ENCODE peak calls at places on chromosomes 3 and 15, in six cellular contexts. One of them, this sample, is unnamed.
A peak's percentile ranks its signal among the peaks of the same experiment; 100 is the strongest.

GRCh38 chr3:43160664-43161063 is 54.8 kb upstream of the POMGNT2 start:
- DNase-seq in mesendoderm: no peak
- DNase-seq in H1: no peak
- DNase-seq in neuronal stem cell: no peak
- DNase-seq in mesenchymal stem cell: no peak
- DNase-seq in IMR-90: no peak
- DNase-seq in this sample: no peak

GRCh38 chr15:63466378-63467192 is 37.8 kb upstream of the USP3 start:
- DNase-seq in mesendoderm: peak; percentile 89
- DNase-seq in H1: peak; percentile 55
- DNase-seq in mesenchymal stem cell: peak; percentile 76
- DNase-seq in neuronal stem cell: peak; percentile 43
- DNase-seq in IMR-90: peak; percentile 70
- DNase-seq in this sample: peak; percentile 67

GRCh38 chr3:59978979-59979378 is 929.2 kb upstream of the CFAP20DC start:
- DNase-seq in IMR-90: no peak
- DNase-seq in mesendoderm: no peak
- DNase-seq in H1: no peak
- DNase-seq in neuronal stem cell: no peak
- DNase-seq in mesenchymal stem cell: no peak
- DNase-seq in this sample: no peak

GRCh38 chr15:40516322-40516721 is 45.5 kb downstream of the CHST14 start:
- DNase-seq in mesenchymal stem cell: no peak
- DNase-seq in mesendoderm: no peak
- DNase-seq in IMR-90: no peak
- DNase-seq in H1: no peak
- DNase-seq in neuronal stem cell: no peak
- DNase-seq in this sample: no peak

GRCh38 chr3:133038089-133038730 is at the start of gene TMEM108:
- DNase-seq in IMR-90: peak; percentile 58
- DNase-seq in mesendoderm: peak; percentile 94
- DNase-seq in mesenchymal stem cell: peak; percentile 34
- DNase-seq in neuronal stem cell: peak; percentile 87
- DNase-seq in H1: peak; percentile 95
- DNase-seq in this sample: peak; percentile 97

GRCh38 chr3:29185706-29186105 is 95.2 kb upstream of the RBMS3 start:
- DNase-seq in mesenchymal stem cell: peak; percentile 58
- DNase-seq in mesendoderm: no peak
- DNase-seq in neuronal stem cell: no peak
- DNase-seq in H1: no peak
- DNase-seq in IMR-90: peak; percentile 44
- DNase-seq in this sample: no peak

GRCh38 chr3:153079386-153079785 is 82.6 kb upstream of the RAP2B start:
- DNase-seq in mesenchymal stem cell: no peak
- DNase-seq in H1: no peak
- DNase-seq in neuronal stem cell: no peak
- DNase-seq in mesendoderm: no peak
- DNase-seq in IMR-90: no peak
- DNase-seq in this sample: no peak

GRCh38 chr3:150933473-150934008 is 28.3 kb upstream of the MINDY4B start:
- DNase-seq in mesenchymal stem cell: no peak
- DNase-seq in IMR-90: no peak
- DNase-seq in neuronal stem cell: no peak
- DNase-seq in mesendoderm: no peak
- DNase-seq in H1: no peak
- DNase-seq in this sample: no peak

GRCh38 chr15:98853593-98854420 is 153.8 kb downstream of the PGPEP1L start:
- DNase-seq in mesendoderm: no peak
- DNase-seq in neuronal stem cell: no peak
- DNase-seq in mesenchymal stem cell: no peak
- DNase-seq in IMR-90: no peak
- DNase-seq in H1: no peak
- DNase-seq in this sample: no peak

GRCh38 chr15:96181873-96182301 is 148.6 kb upstream of the NR2F2 start:
- DNase-seq in IMR-90: peak; percentile 88
- DNase-seq in mesenchymal stem cell: peak; percentile 67
- DNase-seq in neuronal stem cell: no peak
- DNase-seq in H1: no peak
- DNase-seq in mesendoderm: peak; percentile 29
- DNase-seq in this sample: no peak

GRCh38 chr3:112653881-112654300 is 12.9 kb upstream of the CCDC80 start:
- DNase-seq in neuronal stem cell: no peak
- DNase-seq in mesenchymal stem cell: peak; percentile 81
- DNase-seq in H1: no peak
- DNase-seq in mesendoderm: no peak
- DNase-seq in IMR-90: peak; percentile 98
- DNase-seq in this sample: no peak

GRCh38 chr3:159366476-159366875 is 564.6 kb downstream of the MFSD1 start:
- DNase-seq in mesenchymal stem cell: no peak
- DNase-seq in mesendoderm: no peak
- DNase-seq in H1: no peak
- DNase-seq in IMR-90: no peak
- DNase-seq in neuronal stem cell: no peak
- DNase-seq in this sample: no peak

GRCh38 chr3:197749315-197749600 is 425 bp upstream of the FYTTD1 start:
- DNase-seq in mesendoderm: peak; percentile 65
- DNase-seq in IMR-90: peak; percentile 76
- DNase-seq in mesenchymal stem cell: peak; percentile 70
- DNase-seq in neuronal stem cell: no peak
- DNase-seq in H1: no peak
- DNase-seq in this sample: peak; percentile 73

GRCh38 chr15:73156431-73157191 is 104.3 kb downstream of the NEO1 start:
- DNase-seq in mesenchymal stem cell: no peak
- DNase-seq in mesendoderm: no peak
- DNase-seq in H1: no peak
- DNase-seq in IMR-90: no peak
- DNase-seq in neuronal stem cell: no peak
- DNase-seq in this sample: no peak

GRCh38 chr3:148077318-148077923 is 620.3 kb upstream of the AGTR1 start:
- DNase-seq in H1: no peak
- DNase-seq in mesenchymal stem cell: peak; percentile 33
- DNase-seq in IMR-90: peak; percentile 28
- DNase-seq in mesendoderm: peak; percentile 38
- DNase-seq in neuronal stem cell: no peak
- DNase-seq in this sample: no peak

GRCh38 chr3:74739242-74739641 is 124.8 kb upstream of the CNTN3 start:
- DNase-seq in H1: no peak
- DNase-seq in mesenchymal stem cell: no peak
- DNase-seq in neuronal stem cell: no peak
- DNase-seq in mesendoderm: no peak
- DNase-seq in IMR-90: no peak
- DNase-seq in this sample: no peak
- H2BK15ac ChIP-seq in H1: no peak overlapping the region
- H2BK15ac ChIP-seq in mesenchymal stem cell: no peak overlapping the region
- H2BK15ac ChIP-seq in neuronal stem cell: no peak overlapping the region
- H2BK15ac ChIP-seq in mesendoderm: no peak overlapping the region
- H2BK15ac ChIP-seq in IMR-90: no peak overlapping the region
- H2BK15ac ChIP-seq in this sample: no peak overlapping the region

DNA sequence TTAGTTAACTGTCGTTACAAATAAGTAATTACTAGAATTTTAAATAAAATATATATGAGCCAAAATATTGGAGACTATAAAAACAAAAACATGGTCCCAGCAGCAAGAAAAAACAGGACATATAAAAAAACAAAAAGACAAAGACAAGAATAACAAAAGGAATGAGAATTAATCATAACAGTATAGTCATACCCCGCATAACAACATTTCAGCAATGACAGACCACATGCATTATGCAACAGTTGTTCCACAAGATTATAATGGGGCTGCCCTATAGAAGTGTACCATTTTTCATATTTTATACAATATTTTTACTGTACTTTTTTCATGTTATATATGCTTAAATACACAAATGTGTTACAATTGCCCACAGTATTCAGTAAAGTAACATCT is 5.6 kb downstream of the HLTF start:
- DNase-seq in mesenchymal stem cell: peak; percentile 12
- DNase-seq in IMR-90: peak; percentile 28
- DNase-seq in mesendoderm: no peak
- DNase-seq in H1: no peak
- DNase-seq in neuronal stem cell: no peak
- DNase-seq in this sample: no peak
- H2BK15ac ChIP-seq in mesenchymal stem cell: no peak overlapping the region
- H2BK15ac ChIP-seq in IMR-90: no peak overlapping the region
- H2BK15ac ChIP-seq in mesendoderm: no peak overlapping the region
- H2BK15ac ChIP-seq in H1: no peak overlapping the region
- H2BK15ac ChIP-seq in neuronal stem cell: no peak overlapping the region
- H2BK15ac ChIP-seq in this sample: no peak overlapping the region

DNA sequence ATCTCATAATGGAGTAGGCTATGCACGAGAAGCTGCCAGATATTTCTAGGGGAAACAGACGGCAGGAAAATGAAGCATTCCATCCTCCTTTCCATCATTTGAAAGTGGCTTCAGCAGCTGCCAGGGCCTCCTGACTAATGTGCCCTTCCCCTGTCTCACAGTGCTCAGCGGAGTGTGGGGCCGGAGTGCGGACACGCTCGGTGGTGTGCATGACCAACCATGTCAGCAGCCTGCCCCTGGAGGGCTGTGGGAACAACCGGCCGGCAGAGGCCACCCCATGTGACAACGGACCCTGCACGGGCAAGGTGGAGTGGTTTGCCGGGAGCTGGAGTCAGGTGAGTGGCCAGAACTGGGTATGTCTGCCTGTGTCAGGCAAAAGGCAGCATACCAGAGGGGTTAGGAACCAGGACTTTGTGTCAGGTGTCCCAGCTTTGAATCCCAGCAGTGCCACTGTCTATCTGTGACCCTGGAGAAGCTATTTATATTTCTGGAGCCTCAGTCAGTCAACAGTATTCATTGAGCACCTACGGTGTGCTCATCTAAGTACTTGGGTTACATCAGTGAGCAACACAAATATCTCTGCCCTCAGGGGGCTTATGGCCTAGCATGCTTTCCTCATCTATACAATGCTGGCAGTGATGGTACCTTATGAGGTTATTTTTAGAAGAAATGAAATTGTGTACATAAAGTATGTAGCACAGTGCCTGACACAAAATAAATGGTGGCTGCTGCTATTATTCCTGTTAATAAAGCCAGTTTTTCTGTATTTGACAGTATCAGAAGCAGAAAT is 52.4 kb upstream of the NR2E3 start:
- DNase-seq in IMR-90: no peak
- DNase-seq in mesenchymal stem cell: no peak
- DNase-seq in mesendoderm: no peak
- DNase-seq in neuronal stem cell: no peak
- DNase-seq in H1: no peak
- DNase-seq in this sample: no peak
- H2BK15ac ChIP-seq in IMR-90: no peak overlapping the region
- H2BK15ac ChIP-seq in mesenchymal stem cell: no peak overlapping the region
- H2BK15ac ChIP-seq in mesendoderm: no peak overlapping the region
- H2BK15ac ChIP-seq in neuronal stem cell: peak overlapping the region; percentile 69
- H2BK15ac ChIP-seq in H1: no peak overlapping the region
- H2BK15ac ChIP-seq in this sample: no peak overlapping the region

DNA sequence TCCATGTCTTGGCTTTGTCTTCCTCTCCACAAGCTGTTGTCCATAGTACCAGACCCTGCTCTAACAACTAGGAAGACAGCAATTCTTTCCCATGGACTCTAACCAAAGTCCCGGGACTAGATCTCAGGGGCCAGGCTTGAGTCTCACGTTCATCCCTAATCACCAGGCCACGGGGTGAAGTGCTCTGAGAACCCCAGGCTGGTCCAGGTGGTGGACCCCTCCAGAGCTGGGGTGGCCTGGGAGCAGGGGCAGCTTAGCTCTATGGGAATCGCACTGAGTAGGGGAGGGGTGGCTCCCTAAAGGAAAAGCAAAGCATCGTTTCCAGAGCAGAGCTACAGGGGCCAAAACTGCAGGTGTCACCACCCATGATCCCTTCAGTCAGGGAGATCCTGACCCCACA is 150.9 kb downstream of the TPRA1 start:
- DNase-seq in mesendoderm: no peak
- DNase-seq in neuronal stem cell: no peak
- DNase-seq in IMR-90: no peak
- DNase-seq in mesenchymal stem cell: no peak
- DNase-seq in H1: peak; percentile 23
- DNase-seq in this sample: peak; percentile 5
- H2BK15ac ChIP-seq in mesendoderm: no peak overlapping the region
- H2BK15ac ChIP-seq in neuronal stem cell: no peak overlapping the region
- H2BK15ac ChIP-seq in IMR-90: no peak overlapping the region
- H2BK15ac ChIP-seq in mesenchymal stem cell: no peak overlapping the region
- H2BK15ac ChIP-seq in H1: no peak overlapping the region
- H2BK15ac ChIP-seq in this sample: no peak overlapping the region

DNA sequence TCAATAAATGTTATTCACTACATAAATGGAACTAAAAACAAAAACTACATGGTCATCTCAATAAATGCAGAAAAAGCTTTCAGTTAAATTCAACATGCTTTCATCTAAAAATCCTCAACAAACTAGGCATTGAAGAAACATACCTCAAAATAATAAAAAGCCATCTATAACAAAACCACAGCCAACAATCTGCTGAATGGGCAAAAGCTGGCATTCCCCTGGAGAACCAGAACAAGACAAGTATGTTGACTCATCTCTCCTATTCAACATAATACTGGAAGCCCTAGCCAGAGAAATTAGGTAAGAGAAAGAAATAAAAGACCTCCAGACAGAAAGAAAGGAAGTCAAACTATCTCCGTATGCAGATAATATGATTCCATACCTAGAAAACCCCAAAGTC is 759.9 kb downstream of the EPHA3 start:
- DNase-seq in mesenchymal stem cell: no peak
- DNase-seq in H1: no peak
- DNase-seq in mesendoderm: no peak
- DNase-seq in IMR-90: no peak
- DNase-seq in neuronal stem cell: no peak
- DNase-seq in this sample: no peak
- H2BK15ac ChIP-seq in mesenchymal stem cell: no peak overlapping the region
- H2BK15ac ChIP-seq in H1: no peak overlapping the region
- H2BK15ac ChIP-seq in mesendoderm: no peak overlapping the region
- H2BK15ac ChIP-seq in IMR-90: no peak overlapping the region
- H2BK15ac ChIP-seq in neuronal stem cell: no peak overlapping the region
- H2BK15ac ChIP-seq in this sample: no peak overlapping the region

DNA sequence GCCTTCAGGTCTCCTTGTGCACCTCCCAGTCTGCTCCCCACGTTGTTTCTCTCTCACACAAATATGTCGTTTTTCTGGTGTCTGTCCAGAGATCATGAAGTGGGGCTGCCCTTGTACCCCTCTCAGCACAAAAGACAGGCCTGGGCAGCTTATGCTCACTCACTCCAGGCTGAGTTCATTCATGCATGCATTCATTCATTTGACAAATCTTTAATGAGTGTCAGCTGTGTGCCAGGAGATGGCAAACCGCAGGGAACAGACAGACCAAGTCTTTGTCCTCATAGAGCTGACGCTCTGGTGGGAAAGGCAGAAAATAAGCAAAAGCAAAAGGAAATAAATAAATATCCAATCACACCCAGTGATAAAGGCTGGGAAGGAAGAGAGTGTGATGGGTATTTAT is 7.6 kb upstream of the TRH start:
- DNase-seq in mesenchymal stem cell: no peak
- DNase-seq in mesendoderm: no peak
- DNase-seq in IMR-90: no peak
- DNase-seq in neuronal stem cell: no peak
- DNase-seq in H1: no peak
- DNase-seq in this sample: no peak
- H2BK15ac ChIP-seq in mesenchymal stem cell: no peak overlapping the region
- H2BK15ac ChIP-seq in mesendoderm: no peak overlapping the region
- H2BK15ac ChIP-seq in IMR-90: no peak overlapping the region
- H2BK15ac ChIP-seq in neuronal stem cell: no peak overlapping the region
- H2BK15ac ChIP-seq in H1: no peak overlapping the region
- H2BK15ac ChIP-seq in this sample: no peak overlapping the region

GRCh38 chr3:1010228-1010627 is 82.6 kb upstream of the CNTN6 start:
- DNase-seq in mesendoderm: no peak
- DNase-seq in H1: no peak
- DNase-seq in neuronal stem cell: no peak
- DNase-seq in mesenchymal stem cell: no peak
- DNase-seq in IMR-90: no peak
- DNase-seq in this sample: no peak
- H2BK15ac ChIP-seq in mesendoderm: no peak overlapping the region
- H2BK15ac ChIP-seq in H1: no peak overlapping the region
- H2BK15ac ChIP-seq in neuronal stem cell: no peak overlapping the region
- H2BK15ac ChIP-seq in mesenchymal stem cell: no peak overlapping the region
- H2BK15ac ChIP-seq in IMR-90: no peak overlapping the region
- H2BK15ac ChIP-seq in this sample: no peak overlapping the region

This sample was measured in H9.